ENCODE peak calls at places on chromosome 11, in five cellular contexts. T, E, G, Q and L are unnamed samples.

GRCh38 chr11:128481135-128481534 is 106.2 kb downstream of the ETS1 start:
- DNase-seq in Q (no peak), E (peak; percentile 94), G (no peak), T (no peak), L (peak; percentile 84)

GRCh38 chr11:93573184-93573583 is 30.0 kb upstream of the SMCO4 start:
- DNase-seq in T (no peak), G (no peak), E (no peak), Q (no peak), L (peak; percentile 36)

GRCh38 chr11:77126861-77127673 is 979 bp upstream of the MYO7A start:
- DNase-seq in G (peak; percentile 70), E (peak; percentile 69), T (peak; percentile 89), Q (peak; percentile 76), L (peak; percentile 76)

GRCh38 chr11:83819936-83820549 is 533.9 kb upstream of the CCDC90B start:
- DNase-seq in E (peak; percentile 91), T (peak; percentile 29), G (peak; percentile 78), Q (peak; percentile 38), L (peak; percentile 93)

GRCh38 chr11:57514538-57515331 is 767 bp downstream of the SLC43A1 start:
- DNase-seq in G (peak; percentile 77), T (peak; percentile 79), Q (peak; percentile 50), E (peak; percentile 67), L (peak; percentile 74)

GRCh38 chr11:72423840-72424239 is 10.5 kb downstream of the CLPB start:
- DNase-seq in E (no peak), G (no peak), Q (no peak), T (no peak), L (no peak)

GRCh38 chr11:126929186-126930085 is 71.1 kb downstream of the KIRREL3 start:
- DNase-seq in Q (no peak), E (peak; percentile 92), T (no peak), G (no peak), L (peak; percentile 86)

GRCh38 chr11:73493838-73494598 is 103.9 kb downstream of the FAM168A start:
- DNase-seq in T (no peak), E (peak; percentile 32), G (no peak), Q (peak; percentile 72), L (peak; percentile 92)

GRCh38 chr11:67278939-67279588 is 10.0 kb upstream of the ANKRD13D start:
- DNase-seq in G (no peak), Q (no peak), T (no peak), E (no peak), L (no peak)

GRCh38 chr11:75024764-75025211 is 36.1 kb downstream of the NEU3 start:
- DNase-seq in Q (no peak), G (peak; percentile 69), E (no peak), T (peak; percentile 33), L (no peak)

GRCh38 chr11:17256512-17256911 is 20.0 kb upstream of the NUCB2 start:
- DNase-seq in Q (no peak), G (no peak), T (no peak), E (peak; percentile 98), L (peak; percentile 96)

GRCh38 chr11:67780056-67780455 is 105.6 kb upstream of the ALDH3B2 start:
- DNase-seq in E (peak; percentile 3), T (no peak), G (no peak), Q (no peak), L (no peak)

GRCh38 chr11:37699644-37700043 is 1101.6 kb upstream of the RAG2 start:
- DNase-seq in Q (no peak), T (no peak), G (no peak), E (no peak), L (no peak)

GRCh38 chr11:33869511-33870422 is 22.1 kb downstream of the LMO2 start:
- DNase-seq in T (peak; percentile 84), G (peak; percentile 72), E (peak; percentile 58), Q (peak; percentile 84), L (peak; percentile 67)

GRCh38 chr11:129743029-129743846 is 72.4 kb upstream of the TMEM45B start:
- DNase-seq in Q (peak; percentile 67), G (no peak), T (peak; percentile 27), E (peak; percentile 24), L (peak; percentile 10)

GRCh38 chr11:122709042-122709760 is 53.7 kb downstream of the UBASH3B start:
- DNase-seq in T (no peak), Q (no peak), E (peak; percentile 80), G (no peak), L (peak; percentile 91)

GRCh38 chr11:9004310-9004945 is 627 bp upstream of the NRIP3 start:
- DNase-seq in G (no peak), T (no peak), E (peak; percentile 17), Q (peak; percentile 74), L (no peak)

GRCh38 chr11:57596266-57596885 is 1.1 kb upstream of the SERPING1 start:
- DNase-seq in Q (no peak), T (no peak), G (no peak), E (no peak), L (no peak)

GRCh38 chr11:66595245-66595904 is 2.4 kb downstream of the CCS start:
- DNase-seq in Q (no peak), G (no peak), T (no peak), E (no peak), L (peak; percentile 58)

GRCh38 chr11:17730137-17730536 is 4.4 kb upstream of the KCNC1 start:
- DNase-seq in E (no peak), G (no peak), T (no peak), Q (no peak), L (no peak)

GRCh38 chr11:27495710-27496300 is 10.8 kb downstream of the LIN7C start:
- DNase-seq in G (no peak), T (no peak), Q (no peak), E (no peak), L (no peak)

GRCh38 chr11:62560566-62561103 is 13.1 kb downstream of the EEF1G start:
- DNase-seq in T (peak; percentile 65), G (peak; percentile 68), Q (peak; percentile 91), E (peak; percentile 99), L (peak; percentile 98)

GRCh38 chr11:73275381-73275750 is 3.2 kb downstream of the P2RY6 start:
- DNase-seq in Q (no peak), E (no peak), T (no peak), G (no peak), L (no peak)

GRCh38 chr11:19891050-19891449 is 178.4 kb downstream of the NAV2 start:
- DNase-seq in Q (no peak), E (no peak), T (no peak), G (no peak), L (no peak)

GRCh38 chr11:23423656-23424055 is 563.4 kb upstream of the CCDC179 start:
- DNase-seq in T (no peak), E (no peak), Q (no peak), G (no peak), L (no peak)

GRCh38 chr11:31921066-31921465 is 109.9 kb upstream of the PAX6 start:
- DNase-seq in G (no peak), E (peak; percentile 25), T (no peak), Q (no peak), L (no peak)

GRCh38 chr11:131195801-131196517 is 174.5 kb upstream of the NTM start:
- DNase-seq in Q (no peak), E (peak; percentile 34), T (peak; percentile 76), G (no peak), L (peak; percentile 20)

GRCh38 chr11:23573430-23573829 is 713.2 kb upstream of the CCDC179 start:
- DNase-seq in E (peak; percentile 39), Q (no peak), T (no peak), G (no peak), L (no peak)

GRCh38 chr11:39910087-39910486 is 1549.4 kb downstream of the LRRC4C start:
- DNase-seq in Q (no peak), E (no peak), T (no peak), G (no peak), L (no peak)
- H3K9me3 ChIP-seq in Q (no peaks in the 10 kb centered on the region), E (no peaks in the 10 kb centered on the region), T (no peaks in the 10 kb centered on the region), G (peaks cover 16% of the 10 kb centered on the region), L (peaks cover 4% of the 10 kb centered on the region)

GRCh38 chr11:48538991-48539390 is 50.4 kb downstream of the OR4A47 start:
- DNase-seq in E (no peak), G (no peak), Q (no peak), T (no peak), L (no peak)
- H3K9me3 ChIP-seq in E (no peaks in the 10 kb centered on the region), G (no peaks in the 10 kb centered on the region), Q (peaks cover 22% of the 10 kb centered on the region), T (no peaks in the 10 kb centered on the region), L (no peaks in the 10 kb centered on the region)

DNA sequence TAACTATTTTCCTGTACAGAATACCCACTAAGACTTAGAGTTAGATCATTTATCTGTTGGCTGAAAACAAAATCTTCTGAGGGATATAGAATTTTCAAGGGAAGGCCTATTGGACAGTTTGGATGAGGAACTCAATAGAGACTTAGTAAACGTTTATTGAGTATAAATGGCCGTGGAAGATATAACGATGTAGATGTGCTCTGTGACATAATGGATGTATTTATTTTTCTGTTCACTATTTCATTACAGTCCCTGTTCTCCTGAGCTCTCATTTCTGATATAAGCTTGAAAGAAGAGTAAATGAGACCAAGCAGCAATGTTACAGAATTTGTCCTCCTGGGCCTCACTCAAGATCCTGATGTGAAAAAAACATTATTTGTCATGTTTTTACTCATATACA is at the start of gene OR4A16:
- DNase-seq in Q (no peak), G (no peak), E (no peak), T (no peak), L (no peak)
- H3K9me3 ChIP-seq in Q (peaks cover 30% of the 10 kb centered on the region), G (peaks cover 20% of the 10 kb centered on the region), E (no peaks in the 10 kb centered on the region), T (no peaks in the 10 kb centered on the region), L (no peaks in the 10 kb centered on the region)

DNA sequence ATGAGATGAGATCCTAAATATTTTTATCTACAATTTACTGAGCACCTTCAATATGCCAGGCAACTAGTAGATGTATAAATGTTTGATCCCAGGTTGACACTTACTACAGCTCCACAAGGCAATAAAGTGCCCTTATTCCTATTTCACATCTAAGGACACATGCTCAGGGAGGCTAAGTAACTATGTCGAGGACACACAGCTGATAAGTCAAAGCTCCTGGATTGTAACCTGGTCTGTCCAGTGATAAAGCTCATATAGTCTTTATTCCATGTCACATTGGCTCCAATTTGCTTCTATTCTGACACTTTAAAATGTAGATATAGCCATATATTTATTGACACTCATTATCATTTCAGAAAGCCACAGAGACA is 93.8 kb upstream of the BMAL1 start:
- DNase-seq in Q (no peak), T (no peak), E (no peak), G (no peak), L (no peak)
- H3K9me3 ChIP-seq in Q (peaks cover 9% of the 10 kb centered on the region), T (peaks cover 4% of the 10 kb centered on the region), E (peaks cover 25% of the 10 kb centered on the region), G (no peaks in the 10 kb centered on the region), L (peaks cover 3% of the 10 kb centered on the region)

GRCh38 chr11:121359587-121359986 is 67.0 kb downstream of the SC5D start:
- DNase-seq in Q (no peak), E (no peak), G (no peak), T (no peak), L (no peak)
- H3K9me3 ChIP-seq in Q (no peaks in the 10 kb centered on the region), E (no peaks in the 10 kb centered on the region), G (no peaks in the 10 kb centered on the region), T (no peaks in the 10 kb centered on the region), L (no peaks in the 10 kb centered on the region)